ENCODE peak calls at places on chromosome 19, in seven cellular contexts. Q is mammary epithelial cell, V is fibroblast of lung, Y is H1, H is IMR-90, K is neural progenitor cell, Z is astrocyte. S is an unnamed sample.

GRCh38 chr19:48303866-48304265 is 21.5 kb upstream of the EMP3 start:
- DNase-seq in Q (no peak), V (no peak), Y (no peak), H (no peak), K (no peak), Z (no peak), S (no peak)

GRCh38 chr19:51448011-51448744 is 10.1 kb downstream of the SIGLEC8 start:
- DNase-seq in Q (no peak), V (no peak), Y (no peak), H (no peak), K (no peak), Z (no peak), S (no peak)

GRCh38 chr19:56120371-56121179 is 520 bp downstream of the ZNF787 start:
- DNase-seq in Q (peak), V (peak), Y (no peak), H (peak), K (peak), Z (peak), S (peak)

GRCh38 chr19:49639401-49640112 is 386 bp downstream of the RRAS start:
- DNase-seq in Q (no peak), V (no peak), Y (no peak), H (no peak), K (peak), Z (no peak), S (no peak)

GRCh38 chr19:15445807-15446376 is 3.9 kb downstream of the WIZ start:
- DNase-seq in Q (no peak), V (no peak), Y (no peak), H (no peak), K (no peak), Z (no peak), S (no peak)

GRCh38 chr19:15469513-15470297 is 5.4 kb upstream of the RASAL3 start:
- DNase-seq in Q (no peak), V (no peak), Y (no peak), H (no peak), K (peak), Z (no peak), S (no peak)

GRCh38 chr19:1360818-1361461 is 22.8 kb upstream of the NDUFS7 start:
- DNase-seq in Q (peak), V (peak), Y (no peak), H (peak), K (peak), Z (peak), S (no peak)

GRCh38 chr19:51710163-51710562 is 13.6 kb downstream of the HAS1 start:
- DNase-seq in Q (no peak), V (no peak), Y (no peak), H (peak), K (no peak), Z (peak), S (no peak)

GRCh38 chr19:7900931-7901330 is 2.7 kb upstream of the MAP2K7 start:
- DNase-seq in Q (no peak), V (no peak), Y (no peak), H (no peak), K (no peak), Z (no peak), S (no peak)

GRCh38 chr19:15466851-15467733 is 2.7 kb upstream of the RASAL3 start:
- DNase-seq in Q (no peak), V (no peak), Y (no peak), H (peak), K (no peak), Z (peak), S (peak)

DNA sequence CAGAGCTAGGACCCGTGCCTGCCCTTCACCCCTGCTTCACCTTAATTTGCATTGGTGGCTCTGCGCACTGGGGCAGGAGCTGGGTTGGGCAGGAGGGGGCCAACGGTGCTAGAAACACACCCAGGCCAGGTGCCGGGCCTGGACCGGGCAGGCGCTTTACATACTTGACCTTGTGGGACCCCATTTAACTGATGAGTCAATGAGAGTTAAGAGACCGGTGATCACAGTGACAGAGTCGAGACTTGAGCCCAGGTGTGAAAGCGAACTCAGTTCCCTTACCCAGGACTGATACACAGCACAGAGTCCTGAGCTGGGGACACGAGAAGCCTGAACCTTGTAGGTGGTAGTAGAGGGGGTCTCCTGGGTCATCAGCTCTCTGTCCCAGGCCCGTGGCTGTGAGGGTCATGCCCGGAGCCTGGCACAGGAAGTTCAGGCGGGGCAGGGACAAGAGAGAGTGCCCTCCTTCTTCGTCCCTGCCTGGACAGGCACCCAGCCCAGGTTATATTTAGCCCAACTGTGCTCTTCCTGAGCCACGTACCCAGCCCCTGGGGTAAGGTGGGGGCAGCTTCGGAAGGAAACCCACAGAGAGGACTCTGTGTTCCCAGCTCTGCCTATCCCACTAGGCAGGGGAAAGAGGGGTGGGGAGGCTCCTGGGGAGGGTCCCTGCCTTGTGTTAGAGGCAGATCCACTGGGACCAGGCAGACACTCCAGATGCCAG is 1.9 kb downstream of the PRX start:
- DNase-seq in Q (no peak), V (no peak), Y (no peak), H (no peak), K (no peak), Z (no peak), S (no peak)
- H2AFZ ChIP-seq in Q (peak), V (no peak), Y (no peak), H (no peak), K (no peak), Z (no peak), S (no peak)

GRCh38 chr19:3404324-3405260 is 38.2 kb downstream of the NFIC start:
- DNase-seq in Q (no peak), V (peak), Y (no peak), H (peak), K (no peak), Z (peak), S (no peak)
- TF ChIP-seq CTCF in Q (no peak), V (no peak), Y (no peak), H (no peak), K (no peak), Z (no peak), S (no peak)

GRCh38 chr19:33302175-33302973 is at the start of gene CEBPA:
- DNase-seq in Q (peak), V (peak), Y (peak), H (peak), K (peak), Z (peak), S (peak)
- H2AFZ ChIP-seq in Q (peak), V (peak), Y (no peak), H (peak), K (peak), Z (peak), S (peak)

GRCh38 chr19:10543059-10543419 is 665 bp upstream of the ATG4D start:
- DNase-seq in Q (no peak), V (no peak), Y (no peak), H (no peak), K (peak), Z (no peak), S (no peak)

GRCh38 chr19:10544242-10544752 is 593 bp downstream of the ATG4D start:
- DNase-seq in Q (no peak), V (no peak), Y (no peak), H (no peak), K (peak), Z (no peak), S (no peak)

GRCh38 chr19:10543420-10544241 is at the start of gene ATG4D:
- DNase-seq in Q (peak), V (peak), Y (peak), H (peak), K (peak), Z (no peak), S (peak)

GRCh38 chr19:10546817-10547216 is 3.1 kb downstream of the ATG4D start:
- DNase-seq in Q (no peak), V (no peak), Y (no peak), H (no peak), K (no peak), Z (no peak), S (no peak)

GRCh38 chr19:10544753-10545251 is 1.1 kb downstream of the ATG4D start:
- DNase-seq in Q (no peak), V (no peak), Y (no peak), H (no peak), K (peak), Z (no peak), S (no peak)
- TF ChIP-seq CTCF in Q (no peak), V (no peak), Y (no peak), H (no peak), K (no peak), Z (no peak), S (no peak)

GRCh38 chr19:31715249-31715944 is 366.2 kb upstream of the TSHZ3 start:
- DNase-seq in Q (no peak), V (peak), Y (no peak), H (no peak), K (no peak), Z (peak), S (no peak)
- H2AFZ ChIP-seq in Q (no peak), V (peak), Y (no peak), H (no peak), K (no peak), Z (no peak), S (no peak)

DNA sequence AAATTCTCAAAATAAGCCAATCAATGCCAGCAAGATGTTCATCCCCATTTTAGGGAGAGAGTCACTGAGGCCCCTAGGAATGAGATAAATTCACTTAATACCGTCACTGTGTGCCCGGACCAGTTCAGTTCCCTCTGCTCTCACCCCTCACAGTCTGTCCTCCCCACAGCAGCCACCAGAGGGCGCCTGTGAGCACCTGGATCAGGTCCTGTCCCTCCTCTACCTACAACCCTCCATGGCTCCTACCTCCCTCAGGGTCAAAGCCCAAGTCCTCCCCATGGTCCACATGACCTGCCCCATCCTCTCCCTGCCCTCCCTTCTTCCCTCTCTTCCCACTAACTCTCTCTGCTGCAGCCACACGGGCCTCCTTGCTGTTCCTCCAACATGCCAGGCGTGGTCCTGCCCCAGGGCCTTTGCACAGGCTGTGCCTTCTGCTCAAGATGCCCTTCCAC is 42.0 kb upstream of the NFIC start:
- DNase-seq in Q (no peak), V (no peak), Y (no peak), H (no peak), K (peak), Z (no peak), S (peak)
- TF ChIP-seq CTCF in Q (peak), V (peak), Y (peak), H (peak), K (peak), Z (peak), S (peak)